ENCODE peak calls at places on chromosome 6, in seven cellular contexts. D, J, T, U, A, V and O are unnamed samples.

GRCh38 chr6:113856011-113856551 is 1.1 kb upstream of the MARCKS start:
- DNase-seq in D (no peak), J (no peak), T (peak; percentile 65), U (no peak), A (no peak), V (no peak), O (no peak)

GRCh38 chr6:104472245-104472644 is 387.5 kb downstream of the HACE1 start:
- DNase-seq in D (no peak), J (no peak), T (no peak), U (no peak), A (no peak), V (no peak), O (no peak)

GRCh38 chr6:16639689-16640480 is 121.4 kb downstream of the ATXN1 start:
- DNase-seq in D (no peak), J (no peak), T (peak; percentile 88), U (peak; percentile 72), A (no peak), V (no peak), O (peak; percentile 55)

GRCh38 chr6:166202321-166202733 is 34.7 kb upstream of the TBXT start:
- DNase-seq in D (no peak), J (no peak), T (no peak), U (no peak), A (no peak), V (no peak), O (no peak)

GRCh38 chr6:10276106-10276505 is 138.8 kb downstream of the TFAP2A start:
- DNase-seq in D (no peak), J (no peak), T (peak; percentile 82), U (no peak), A (no peak), V (no peak), O (no peak)

GRCh38 chr6:788058-788457 is 95.1 kb upstream of the EXOC2 start:
- DNase-seq in D (no peak), J (no peak), T (no peak), U (no peak), A (no peak), V (no peak), O (no peak)

GRCh38 chr6:231779-232178 is 60.5 kb upstream of the DUSP22 start:
- DNase-seq in D (no peak), J (no peak), T (no peak), U (no peak), A (no peak), V (no peak), O (no peak)

GRCh38 chr6:157092736-157093135 is 230.6 kb downstream of the TMEM242 start:
- DNase-seq in D (no peak), J (no peak), T (no peak), U (no peak), A (no peak), V (no peak), O (no peak)

GRCh38 chr6:141593311-141593710 is 539.4 kb upstream of the GJE1 start:
- DNase-seq in D (no peak), J (no peak), T (no peak), U (no peak), A (no peak), V (no peak), O (no peak)

GRCh38 chr6:140537834-140538680 is 1163.6 kb upstream of the CITED2 start:
- DNase-seq in D (no peak), J (no peak), T (peak; percentile 99), U (peak; percentile 98), A (no peak), V (no peak), O (peak; percentile 100)

GRCh38 chr6:37618916-37619605 is 78.6 kb downstream of the MDGA1 start:
- DNase-seq in D (no peak), J (no peak), T (no peak), U (no peak), A (no peak), V (no peak), O (no peak)

GRCh38 chr6:32432050-32432450 is 7.6 kb upstream of the HLA-DRA start:
- DNase-seq in D (no peak), J (no peak), T (peak; percentile 19), U (peak; percentile 3), A (no peak), V (no peak), O (no peak)

GRCh38 chr6:134853111-134854055 is 96.5 kb downstream of the ALDH8A1 start:
- DNase-seq in D (no peak), J (no peak), T (peak; percentile 56), U (no peak), A (no peak), V (no peak), O (no peak)

GRCh38 chr6:148064406-148065134 is 278.1 kb upstream of the SASH1 start:
- DNase-seq in D (no peak), J (no peak), T (peak; percentile 81), U (no peak), A (no peak), V (no peak), O (peak; percentile 57)